ENCODE peak calls at places on chromosome 6, in eight cellular contexts. W is neural progenitor cell; L is astrocyte; E is pancreas; M is CD8-positive, alpha-beta T cell; I is heart right ventricle; S is AG04450; N is Peyer's patch. Z is an unnamed sample.

GRCh38 chr6:7201732-7202541 is 94.2 kb downstream of the RREB1 start:
- DNase-seq in E (no peak), M (no peak), S (no peak), L (no peak), N (peak), W (no peak), I (peak), Z (no peak)

GRCh38 chr6:19554356-19555225 is 282.6 kb upstream of the ID4 start:
- DNase-seq in I (no peak), M (no peak), L (no peak), S (no peak), W (no peak), E (peak), N (no peak), Z (no peak)

GRCh38 chr6:138555294-138555988 is 56.1 kb upstream of the NHSL1 start:
- DNase-seq in M (no peak), N (no peak), W (peak), S (no peak), E (no peak), I (no peak), L (no peak), Z (no peak)

GRCh38 chr6:113092795-113093194 is 745.7 kb downstream of the RFPL4B start:
- DNase-seq in I (no peak), E (no peak), N (no peak), M (no peak), S (no peak), L (no peak), W (no peak), Z (no peak)

GRCh38 chr6:157194643-157195042 is 128.7 kb downstream of the TMEM242 start:
- DNase-seq in W (no peak), S (no peak), N (no peak), E (no peak), I (no peak), L (peak), M (no peak), Z (no peak)

GRCh38 chr6:167893416-167893815 is 66.7 kb downstream of the AFDN start:
- DNase-seq in S (no peak), E (no peak), M (no peak), I (no peak), W (no peak), N (no peak), L (peak), Z (no peak)

GRCh38 chr6:90351696-90352095 is 55.1 kb upstream of the BACH2 start:
- DNase-seq in W (no peak), M (no peak), N (no peak), S (no peak), I (no peak), E (no peak), L (peak), Z (no peak)

GRCh38 chr6:43790031-43790430 is 20.0 kb downstream of the VEGFA start:
- DNase-seq in E (no peak), M (no peak), I (peak), N (no peak), S (no peak), W (no peak), L (no peak), Z (no peak)

GRCh38 chr6:124882580-124883393 is 79.5 kb upstream of the RNF217 start:
- DNase-seq in M (no peak), S (no peak), W (no peak), N (no peak), E (no peak), I (no peak), L (peak), Z (no peak)

GRCh38 chr6:124879992-124880355 is 82.3 kb upstream of the RNF217 start:
- DNase-seq in S (no peak), W (no peak), M (no peak), N (no peak), I (no peak), E (no peak), L (no peak), Z (no peak)

GRCh38 chr6:124885171-124885570 is 77.1 kb upstream of the RNF217 start:
- DNase-seq in M (no peak), W (no peak), E (no peak), N (no peak), L (peak), S (no peak), I (no peak), Z (no peak)

GRCh38 chr6:124879110-124879991 is 82.9 kb upstream of the RNF217 start:
- DNase-seq in S (no peak), L (no peak), N (no peak), W (no peak), I (no peak), M (no peak), E (no peak), Z (no peak)

DNA sequence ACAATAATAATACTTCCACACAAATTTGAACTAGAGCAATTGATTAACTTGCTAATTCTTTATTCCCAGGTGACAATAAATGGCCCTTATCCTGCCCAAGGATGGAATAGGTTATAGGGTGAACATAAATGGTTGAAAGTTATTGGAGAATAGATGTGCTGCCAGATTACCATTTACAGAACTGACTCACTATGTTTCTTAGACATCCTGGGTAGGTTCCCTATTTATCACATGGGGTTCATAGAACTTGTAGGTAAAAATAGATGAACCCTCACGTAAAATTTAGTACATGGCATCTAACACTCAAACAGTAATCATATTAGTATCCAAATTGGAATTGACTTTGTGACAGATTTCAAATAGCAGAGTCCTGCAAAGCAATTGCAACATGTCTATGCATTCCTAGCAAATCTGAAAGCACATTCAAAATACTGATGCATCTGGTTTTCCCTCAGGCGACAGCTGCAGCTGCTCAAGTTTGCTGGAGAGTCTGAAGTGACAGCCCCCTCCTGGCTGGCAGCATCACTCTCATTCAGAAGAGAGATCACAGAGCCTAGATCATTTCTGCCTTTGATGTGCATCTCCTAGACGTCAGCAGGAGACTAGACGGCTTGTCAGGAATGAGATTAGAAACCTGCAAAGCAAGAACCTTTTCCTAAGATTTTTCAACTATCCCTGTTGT is 80.2 kb upstream of the RNF217 start:
- DNase-seq in E (no peak), W (peak), S (peak), N (no peak), I (no peak), L (peak), M (no peak), Z (no peak)
- H3K27ac ChIP-seq in E (no peak), W (no peak), S (no peak), N (no peak), I (no peak), L (no peak), M (no peak), Z (no peak)

DNA sequence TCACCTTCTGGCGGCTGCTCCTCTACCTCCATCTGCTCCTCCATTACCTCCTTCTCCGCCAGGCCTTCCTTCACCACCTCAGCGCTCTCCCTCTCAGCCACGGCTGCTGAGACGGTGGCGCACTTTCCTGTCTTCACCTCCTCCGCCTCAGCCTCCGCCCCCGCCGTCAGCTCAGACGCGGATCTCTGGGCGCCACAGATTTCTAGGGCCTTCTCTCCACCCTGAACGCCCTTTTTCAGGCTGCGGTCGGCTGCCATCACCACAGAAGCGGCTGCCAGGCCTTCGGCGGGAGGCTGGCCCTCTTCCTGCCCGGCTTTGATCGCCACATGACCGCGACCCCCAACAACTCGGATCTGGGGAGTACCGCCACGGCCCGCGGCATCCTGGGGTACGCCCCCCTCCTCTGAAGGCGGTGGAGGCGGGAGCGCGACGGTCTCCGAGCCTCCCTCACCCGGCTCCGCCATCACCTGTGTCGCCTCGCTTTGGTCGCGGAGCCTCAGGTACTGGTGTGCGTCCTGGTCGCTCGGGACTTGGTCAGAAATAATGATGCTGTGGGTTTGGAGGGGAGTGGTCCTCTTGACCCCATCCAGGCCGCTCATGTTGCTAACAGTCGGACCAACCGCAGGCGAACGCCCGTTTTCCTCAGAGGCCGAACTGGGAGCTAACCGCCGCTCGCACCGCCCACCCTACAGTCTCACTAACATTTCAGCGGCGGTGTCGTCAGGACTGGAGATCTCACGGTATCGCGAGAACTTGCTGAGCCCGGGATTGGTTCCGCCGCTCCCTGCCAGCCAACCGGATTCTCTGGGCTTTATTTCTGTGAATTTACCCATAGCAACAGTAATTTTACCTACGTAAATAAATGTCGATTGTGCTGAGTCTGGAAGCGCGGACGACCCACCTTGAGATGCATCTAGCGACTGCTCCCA is at the start of gene TSPYL1:
- DNase-seq in S (peak), L (peak), E (peak), W (peak), I (peak), M (peak), N (peak), Z (peak)
- TF ChIP-seq CTCF in S (peak), L (no peak), E (no peak), W (no peak), I (no peak), M (no peak), N (no peak), Z (no peak)

GRCh38 chr6:41683460-41684310 is 45.4 kb downstream of the MDFI start:
- DNase-seq in W (peak), M (peak), N (peak), L (peak), E (peak), S (no peak), I (peak), Z (peak)
- H3K27ac ChIP-seq in W (no peak), M (peak), N (peak), L (no peak), E (no peak), S (peak), I (peak), Z (no peak)

DNA sequence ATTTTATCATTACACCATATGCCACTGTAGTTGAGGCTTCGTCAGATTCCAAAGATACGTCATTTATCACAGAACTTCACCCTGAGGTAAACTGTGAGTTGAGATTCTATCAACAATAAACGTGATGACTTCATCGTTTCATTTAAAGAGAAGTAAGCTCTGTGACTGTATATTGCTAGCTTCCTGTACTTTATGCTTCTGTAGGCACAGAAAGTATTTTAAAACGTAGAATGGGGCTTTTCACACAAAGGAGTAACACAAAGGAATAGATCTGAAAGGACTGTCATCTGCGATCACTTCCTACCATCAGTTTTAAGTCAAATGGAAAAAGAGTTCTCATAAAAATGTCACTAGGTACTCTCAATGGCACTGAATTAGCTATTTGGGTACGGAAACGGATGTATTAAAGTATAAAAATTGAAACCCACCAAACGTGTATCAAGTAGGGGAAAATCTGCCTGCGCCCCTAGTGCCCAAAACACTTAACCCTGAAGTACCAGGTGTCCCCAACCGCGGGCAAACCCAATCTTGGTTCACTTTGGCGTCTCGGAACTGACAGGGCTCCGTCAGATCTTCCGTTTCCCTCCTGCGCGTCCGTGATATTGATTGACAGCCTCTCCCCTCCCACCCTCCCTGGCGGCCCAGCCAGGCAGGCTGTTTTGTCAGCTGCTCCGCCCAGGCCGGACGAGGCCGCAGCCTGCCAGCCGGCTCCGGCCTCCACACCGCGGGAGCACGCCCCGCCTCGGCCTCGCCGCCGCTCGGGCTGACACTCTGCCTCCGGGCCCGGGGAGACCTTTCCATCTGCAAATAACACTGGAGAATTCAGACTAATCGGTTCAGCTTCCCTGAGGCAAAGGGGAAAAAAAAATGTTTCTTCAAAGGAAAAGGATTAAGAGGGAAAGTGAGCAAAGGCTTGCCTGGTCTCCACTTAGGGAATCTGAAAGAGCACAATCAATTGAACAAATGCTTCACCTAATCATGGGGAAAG is 234.7 kb upstream of the MCHR2 start:
- DNase-seq in S (peak), W (peak), I (peak), M (peak), L (peak), E (peak), N (peak), Z (peak)
- TF ChIP-seq CTCF in S (peak), W (peak), I (peak), M (no peak), L (peak), E (peak), N (no peak), Z (no peak)

GRCh38 chr6:160431791-160432404 is 83.7 kb downstream of the SLC22A3 start:
- DNase-seq in W (no peak), M (no peak), S (no peak), L (peak), N (no peak), E (no peak), I (no peak), Z (no peak)
- H3K27ac ChIP-seq in W (no peak), M (no peak), S (no peak), L (no peak), N (peak), E (no peak), I (peak), Z (no peak)

GRCh38 chr6:15752820-15753219 is 90.0 kb upstream of the DTNBP1 start:
- DNase-seq in E (no peak), S (no peak), W (peak), M (no peak), L (no peak), I (no peak), N (no peak), Z (no peak)
- TF ChIP-seq CTCF in E (no peak), S (no peak), W (peak), M (no peak), L (no peak), I (peak), N (no peak), Z (no peak)

GRCh38 chr6:150450918-150451317 is 82.1 kb downstream of the IYD start:
- DNase-seq in N (no peak), L (no peak), M (no peak), E (no peak), I (no peak), W (no peak), S (no peak), Z (no peak)

GRCh38 chr6:150456466-150456865 is 87.7 kb downstream of the IYD start:
- DNase-seq in W (no peak), I (no peak), N (no peak), S (no peak), M (no peak), E (no peak), L (no peak), Z (no peak)

GRCh38 chr6:150451767-150452641 is 83.2 kb downstream of the IYD start:
- DNase-seq in N (no peak), M (no peak), W (no peak), I (no peak), L (no peak), E (no peak), S (no peak), Z (no peak)

GRCh38 chr6:150453357-150453756 is 84.5 kb downstream of the IYD start:
- DNase-seq in M (no peak), I (no peak), L (no peak), N (no peak), E (no peak), W (no peak), S (no peak), Z (no peak)

GRCh38 chr6:150452642-150453243 is 83.9 kb downstream of the IYD start:
- DNase-seq in I (peak), W (peak), S (no peak), E (no peak), N (no peak), L (peak), M (no peak), Z (no peak)
- H3K27ac ChIP-seq in I (peak), W (no peak), S (no peak), E (no peak), N (peak), L (no peak), M (no peak), Z (no peak)

DNA sequence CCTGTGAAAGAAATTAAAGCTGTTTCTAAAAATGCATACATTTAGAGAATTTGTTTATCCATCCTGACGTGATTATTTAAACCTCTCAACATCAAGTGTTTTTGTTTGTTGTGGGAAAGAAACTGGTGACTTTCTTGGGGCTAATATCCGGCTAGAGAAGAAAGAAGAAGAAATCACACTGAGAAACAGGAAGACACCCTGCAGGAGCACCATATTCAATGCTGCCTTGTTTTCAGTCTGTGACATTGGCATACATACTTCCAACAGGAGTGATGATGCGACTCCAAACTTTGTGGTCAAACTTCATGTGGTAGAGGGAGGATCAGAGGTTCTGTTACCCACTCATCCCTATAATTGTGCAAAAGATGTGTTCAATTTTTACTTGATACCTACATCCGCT is 997.6 kb upstream of the CITED2 start:
- DNase-seq in M (no peak), E (no peak), W (no peak), I (no peak), N (no peak), S (no peak), L (no peak), Z (no peak)
- TF ChIP-seq CTCF in M (no peak), E (no peak), W (no peak), I (no peak), N (no peak), S (no peak), L (no peak), Z (no peak)

DNA sequence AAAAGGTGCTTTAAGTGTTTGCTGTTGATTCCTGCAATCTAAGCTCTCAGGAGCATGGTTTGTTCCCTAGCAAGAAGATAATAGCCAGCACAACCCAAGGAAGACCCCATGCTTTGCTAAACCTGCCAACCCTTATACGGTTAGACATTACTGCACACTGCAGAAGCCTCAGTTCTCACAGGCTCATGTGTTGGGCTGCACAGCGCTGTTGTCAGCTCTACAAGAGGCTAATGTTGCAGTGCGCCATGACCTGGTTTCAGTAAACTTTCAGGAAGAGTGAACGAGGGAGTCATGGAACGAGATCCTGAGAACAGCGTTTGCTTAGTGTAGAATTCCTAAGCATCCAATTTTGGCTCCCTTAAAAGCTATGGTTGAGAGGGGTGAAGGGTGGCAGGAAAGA is 218.5 kb downstream of the ARHGAP18 start:
- DNase-seq in I (no peak), W (no peak), L (peak), S (no peak), M (no peak), E (no peak), N (no peak), Z (no peak)
- H3K27ac ChIP-seq in I (peak), W (no peak), L (peak), S (peak), M (no peak), E (no peak), N (peak), Z (peak)

Z was measured in CD4-positive, alpha-beta T cell.